ENCODE peak calls at places on chromosomes 1 and 21, in seven cellular contexts. One of them, this sample, is unnamed.

GRCh38 chr1:85554630-85555327 is 25.8 kb upstream of the CCN1 start:
- DNase-seq in IMR-90: peak
- DNase-seq in H9: no peak
- DNase-seq in neuronal stem cell: no peak
- DNase-seq in trophoblast cell: no peak
- DNase-seq in mesendoderm: no peak
- DNase-seq in H1: no peak
- DNase-seq in this sample: peak

GRCh38 chr1:160354388-160354985 is 11.3 kb downstream of the NCSTN start:
- DNase-seq in IMR-90: peak
- DNase-seq in H9: no peak
- DNase-seq in neuronal stem cell: no peak
- DNase-seq in trophoblast cell: peak
- DNase-seq in mesendoderm: peak
- DNase-seq in H1: no peak
- DNase-seq in this sample: peak

GRCh38 chr1:224262373-224263054 is 67.5 kb downstream of the NVL start:
- DNase-seq in IMR-90: peak
- DNase-seq in H9: no peak
- DNase-seq in neuronal stem cell: no peak
- DNase-seq in trophoblast cell: no peak
- DNase-seq in mesendoderm: no peak
- DNase-seq in H1: no peak
- DNase-seq in this sample: peak

GRCh38 chr1:240967070-240967724 is 355.2 kb upstream of the GREM2 start:
- DNase-seq in IMR-90: peak
- DNase-seq in H9: no peak
- DNase-seq in neuronal stem cell: no peak
- DNase-seq in trophoblast cell: peak
- DNase-seq in mesendoderm: peak
- DNase-seq in H1: no peak
- DNase-seq in this sample: no peak

GRCh38 chr1:6075747-6076146 is 30.1 kb downstream of the KCNAB2 start:
- DNase-seq in IMR-90: no peak
- DNase-seq in H9: no peak
- DNase-seq in neuronal stem cell: no peak
- DNase-seq in trophoblast cell: no peak
- DNase-seq in mesendoderm: peak
- DNase-seq in H1: no peak
- DNase-seq in this sample: peak

GRCh38 chr1:110390692-110391232 is at the start of gene SLC16A4:
- DNase-seq in IMR-90: peak
- DNase-seq in H9: peak
- DNase-seq in neuronal stem cell: no peak
- DNase-seq in trophoblast cell: peak
- DNase-seq in mesendoderm: peak
- DNase-seq in H1: no peak
- DNase-seq in this sample: peak

GRCh38 chr1:117967900-117968299 is 38.4 kb downstream of the WDR3 start:
- DNase-seq in IMR-90: peak
- DNase-seq in H9: no peak
- DNase-seq in neuronal stem cell: no peak
- DNase-seq in trophoblast cell: no peak
- DNase-seq in mesendoderm: no peak
- DNase-seq in H1: no peak
- DNase-seq in this sample: no peak

GRCh38 chr1:205049479-205049878 is 6.5 kb downstream of the CNTN2 start:
- DNase-seq in IMR-90: no peak
- DNase-seq in H9: no peak
- DNase-seq in neuronal stem cell: no peak
- DNase-seq in trophoblast cell: no peak
- DNase-seq in mesendoderm: no peak
- DNase-seq in H1: no peak
- DNase-seq in this sample: no peak

GRCh38 chr21:41710823-41711160 is 56.1 kb downstream of the RIPK4 start:
- DNase-seq in IMR-90: no peak
- DNase-seq in H9: no peak
- DNase-seq in neuronal stem cell: no peak
- DNase-seq in trophoblast cell: no peak
- DNase-seq in mesendoderm: no peak
- DNase-seq in H1: no peak
- DNase-seq in this sample: no peak

GRCh38 chr1:157353546-157353945 is 198.8 kb downstream of the FCRL5 start:
- DNase-seq in IMR-90: no peak
- DNase-seq in H9: no peak
- DNase-seq in neuronal stem cell: no peak
- DNase-seq in trophoblast cell: no peak
- DNase-seq in mesendoderm: no peak
- DNase-seq in H1: no peak
- DNase-seq in this sample: no peak

GRCh38 chr21:36471254-36471723 is 8.6 kb downstream of the CLDN14 start:
- DNase-seq in IMR-90: peak
- DNase-seq in H9: no peak
- DNase-seq in neuronal stem cell: no peak
- DNase-seq in trophoblast cell: no peak
- DNase-seq in mesendoderm: no peak
- DNase-seq in H1: no peak
- DNase-seq in this sample: peak

GRCh38 chr1:156807627-156808026 is 9.0 kb downstream of the SH2D2A start:
- DNase-seq in IMR-90: no peak
- DNase-seq in H9: no peak
- DNase-seq in neuronal stem cell: no peak
- DNase-seq in trophoblast cell: no peak
- DNase-seq in mesendoderm: no peak
- DNase-seq in H1: no peak
- DNase-seq in this sample: no peak

GRCh38 chr21:38170283-38170682 is 86.5 kb upstream of the KCNJ15 start:
- DNase-seq in IMR-90: peak
- DNase-seq in H9: peak
- DNase-seq in neuronal stem cell: no peak
- DNase-seq in trophoblast cell: peak
- DNase-seq in mesendoderm: peak
- DNase-seq in H1: peak
- DNase-seq in this sample: peak

GRCh38 chr21:45945066-45945867 is 36.3 kb upstream of the COL6A1 start:
- DNase-seq in IMR-90: no peak
- DNase-seq in H9: no peak
- DNase-seq in neuronal stem cell: no peak
- DNase-seq in trophoblast cell: no peak
- DNase-seq in mesendoderm: no peak
- DNase-seq in H1: no peak
- DNase-seq in this sample: no peak

DNA sequence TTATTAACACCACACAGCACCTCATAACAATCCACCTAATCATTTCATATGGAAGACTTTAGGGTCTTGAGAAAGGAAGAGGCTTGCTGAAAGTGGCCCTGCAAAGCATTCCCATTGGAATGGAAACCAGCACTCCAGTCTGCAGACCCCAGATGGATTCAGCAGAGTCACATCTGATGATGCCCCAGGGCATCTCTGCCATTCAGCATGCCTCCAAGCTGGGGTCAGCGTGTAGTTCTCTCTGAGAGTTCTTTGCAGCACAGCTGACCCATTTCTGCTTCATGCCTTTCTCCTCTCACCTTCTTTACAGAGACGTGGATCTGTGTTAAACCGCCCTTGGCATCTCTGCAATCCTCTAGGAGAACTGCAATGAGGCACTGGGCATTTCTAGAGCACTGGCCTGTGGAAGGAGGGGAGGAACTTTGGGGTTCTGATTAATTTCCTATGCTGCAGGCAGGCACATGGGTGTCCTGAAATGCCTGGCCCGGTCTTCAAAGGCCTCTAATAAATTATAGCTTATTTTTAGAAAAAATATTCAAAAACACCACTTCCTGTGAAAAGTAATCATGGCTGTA is 2.6 kb upstream of the LUZP1 start:
- DNase-seq in IMR-90: no peak
- DNase-seq in H9: no peak
- DNase-seq in neuronal stem cell: no peak
- DNase-seq in trophoblast cell: no peak
- DNase-seq in mesendoderm: peak
- DNase-seq in H1: no peak
- DNase-seq in this sample: no peak
- H2AK5ac ChIP-seq in IMR-90: no peak
- H2AK5ac ChIP-seq in H9: no peak
- H2AK5ac ChIP-seq in neuronal stem cell: no peak
- H2AK5ac ChIP-seq in trophoblast cell: no peak
- H2AK5ac ChIP-seq in mesendoderm: no peak
- H2AK5ac ChIP-seq in H1: no peak
- H2AK5ac ChIP-seq in this sample: no peak

DNA sequence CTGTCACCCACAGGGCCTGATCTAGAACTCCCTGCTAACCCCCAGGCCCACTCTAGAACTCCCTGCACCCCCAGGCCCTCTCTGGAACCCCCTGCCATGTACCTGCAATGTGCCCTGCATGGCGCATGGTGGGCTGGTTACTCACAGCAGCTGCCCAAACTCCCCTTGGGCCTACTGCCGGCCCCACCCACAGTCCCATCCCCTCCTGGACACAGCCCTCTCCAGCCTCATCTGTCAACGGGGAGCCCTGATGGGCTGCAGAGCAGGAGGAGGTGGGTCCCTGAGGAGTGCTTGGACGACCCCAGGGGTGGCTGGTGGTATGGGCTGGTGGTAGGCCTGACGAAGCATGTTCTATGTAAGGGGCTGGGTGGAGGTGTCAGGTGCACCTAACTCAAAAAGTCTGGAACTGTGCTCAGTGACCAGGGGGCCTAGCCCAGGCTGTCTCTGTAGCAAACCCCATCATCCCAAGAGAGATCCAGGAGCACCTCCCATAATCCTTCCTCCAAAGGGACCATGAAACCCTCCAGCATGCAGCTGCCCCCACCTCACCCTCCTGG is 19.0 kb upstream of the PRSS38 start:
- DNase-seq in IMR-90: no peak
- DNase-seq in H9: no peak
- DNase-seq in neuronal stem cell: no peak
- DNase-seq in trophoblast cell: no peak
- DNase-seq in mesendoderm: no peak
- DNase-seq in H1: no peak
- DNase-seq in this sample: no peak
- H2AK5ac ChIP-seq in IMR-90: no peak
- H2AK5ac ChIP-seq in H9: no peak
- H2AK5ac ChIP-seq in neuronal stem cell: peak
- H2AK5ac ChIP-seq in trophoblast cell: no peak
- H2AK5ac ChIP-seq in mesendoderm: no peak
- H2AK5ac ChIP-seq in H1: no peak
- H2AK5ac ChIP-seq in this sample: no peak

GRCh38 chr1:197919523-197920301 is 2.5 kb downstream of the LHX9 start:
- DNase-seq in IMR-90: no peak
- DNase-seq in H9: no peak
- DNase-seq in neuronal stem cell: peak
- DNase-seq in trophoblast cell: no peak
- DNase-seq in mesendoderm: no peak
- DNase-seq in H1: no peak
- DNase-seq in this sample: no peak
- H2AK5ac ChIP-seq in IMR-90: no peak
- H2AK5ac ChIP-seq in H9: no peak
- H2AK5ac ChIP-seq in neuronal stem cell: peak
- H2AK5ac ChIP-seq in trophoblast cell: no peak
- H2AK5ac ChIP-seq in mesendoderm: no peak
- H2AK5ac ChIP-seq in H1: no peak
- H2AK5ac ChIP-seq in this sample: no peak

GRCh38 chr1:176577651-176578197 is 114.7 kb downstream of the PAPPA2 start:
- DNase-seq in IMR-90: no peak
- DNase-seq in H9: no peak
- DNase-seq in neuronal stem cell: no peak
- DNase-seq in trophoblast cell: no peak
- DNase-seq in mesendoderm: no peak
- DNase-seq in H1: no peak
- DNase-seq in this sample: no peak
- H2AK5ac ChIP-seq in IMR-90: no peak
- H2AK5ac ChIP-seq in H9: no peak
- H2AK5ac ChIP-seq in neuronal stem cell: no peak
- H2AK5ac ChIP-seq in trophoblast cell: no peak
- H2AK5ac ChIP-seq in mesendoderm: no peak
- H2AK5ac ChIP-seq in H1: no peak
- H2AK5ac ChIP-seq in this sample: no peak

GRCh38 chr21:15022608-15023261 is 42.1 kb downstream of the NRIP1 start:
- DNase-seq in IMR-90: peak
- DNase-seq in H9: no peak
- DNase-seq in neuronal stem cell: no peak
- DNase-seq in trophoblast cell: peak
- DNase-seq in mesendoderm: no peak
- DNase-seq in H1: no peak
- DNase-seq in this sample: no peak

GRCh38 chr21:15015622-15016471 is 49.0 kb downstream of the NRIP1 start:
- DNase-seq in IMR-90: peak
- DNase-seq in H9: no peak
- DNase-seq in neuronal stem cell: no peak
- DNase-seq in trophoblast cell: peak
- DNase-seq in mesendoderm: no peak
- DNase-seq in H1: no peak
- DNase-seq in this sample: peak

GRCh38 chr21:15018382-15018781 is 46.4 kb downstream of the NRIP1 start:
- DNase-seq in IMR-90: no peak
- DNase-seq in H9: no peak
- DNase-seq in neuronal stem cell: no peak
- DNase-seq in trophoblast cell: no peak
- DNase-seq in mesendoderm: no peak
- DNase-seq in H1: no peak
- DNase-seq in this sample: no peak

GRCh38 chr21:15023782-15024181 is 41.0 kb downstream of the NRIP1 start:
- DNase-seq in IMR-90: peak
- DNase-seq in H9: no peak
- DNase-seq in neuronal stem cell: no peak
- DNase-seq in trophoblast cell: no peak
- DNase-seq in mesendoderm: no peak
- DNase-seq in H1: no peak
- DNase-seq in this sample: peak

GRCh38 chr21:15020797-15021196 is 44.0 kb downstream of the NRIP1 start:
- DNase-seq in IMR-90: no peak
- DNase-seq in H9: no peak
- DNase-seq in neuronal stem cell: no peak
- DNase-seq in trophoblast cell: no peak
- DNase-seq in mesendoderm: no peak
- DNase-seq in H1: no peak
- DNase-seq in this sample: no peak
- H2AK5ac ChIP-seq in IMR-90: no peak
- H2AK5ac ChIP-seq in H9: no peak
- H2AK5ac ChIP-seq in neuronal stem cell: no peak
- H2AK5ac ChIP-seq in trophoblast cell: no peak
- H2AK5ac ChIP-seq in mesendoderm: no peak
- H2AK5ac ChIP-seq in H1: no peak
- H2AK5ac ChIP-seq in this sample: no peak

GRCh38 chr1:115609021-115609420 is 32.7 kb upstream of the VANGL1 start:
- DNase-seq in IMR-90: no peak
- DNase-seq in H9: no peak
- DNase-seq in neuronal stem cell: no peak
- DNase-seq in trophoblast cell: no peak
- DNase-seq in mesendoderm: no peak
- DNase-seq in H1: no peak
- DNase-seq in this sample: no peak
- H2AK5ac ChIP-seq in IMR-90: no peak
- H2AK5ac ChIP-seq in H9: no peak
- H2AK5ac ChIP-seq in neuronal stem cell: no peak
- H2AK5ac ChIP-seq in trophoblast cell: no peak
- H2AK5ac ChIP-seq in mesendoderm: no peak
- H2AK5ac ChIP-seq in H1: no peak
- H2AK5ac ChIP-seq in this sample: no peak

GRCh38 chr1:187070076-187070475 is 241.3 kb downstream of the PLA2G4A start:
- DNase-seq in IMR-90: peak
- DNase-seq in H9: no peak
- DNase-seq in neuronal stem cell: no peak
- DNase-seq in trophoblast cell: peak
- DNase-seq in mesendoderm: peak
- DNase-seq in H1: no peak
- DNase-seq in this sample: no peak
- H2AK5ac ChIP-seq in IMR-90: no peak
- H2AK5ac ChIP-seq in H9: no peak
- H2AK5ac ChIP-seq in neuronal stem cell: no peak
- H2AK5ac ChIP-seq in trophoblast cell: no peak
- H2AK5ac ChIP-seq in mesendoderm: no peak
- H2AK5ac ChIP-seq in H1: no peak
- H2AK5ac ChIP-seq in this sample: no peak

This sample was measured in mesenchymal stem cell.